ENCODE peak calls at places on chromosomes 7 and 10, in eight cellular contexts. A, W, C, Z, G, X, U and K are unnamed samples.

GRCh38 chr10:36802523-36803153 is 322.8 kb upstream of the ANKRD30A start:
- DNase-seq in A (no peak), W (peak; percentile 24), C (no peak), Z (no peak), G (peak; percentile 25), X (no peak), U (no peak), K (no peak)

GRCh38 chr10:60733189-60733815 is 45.0 kb upstream of the CDK1 start:
- DNase-seq in A (peak; percentile 88), W (peak; percentile 25), C (peak; percentile 58), Z (peak; percentile 65), G (no peak), X (peak; percentile 74), U (peak; percentile 30), K (peak; percentile 19)

GRCh38 chr10:27714349-27714748 is 31.3 kb downstream of the MKX start:
- DNase-seq in A (no peak), W (no peak), C (no peak), Z (no peak), G (no peak), X (no peak), U (no peak), K (no peak)

GRCh38 chr10:122190553-122190952 is 80.5 kb upstream of the BTBD16 start:
- DNase-seq in A (no peak), W (no peak), C (no peak), Z (no peak), G (peak; percentile 43), X (no peak), U (no peak), K (no peak)

GRCh38 chr10:119734396-119735332 is 8.8 kb downstream of the INPP5F start:
- DNase-seq in A (no peak), W (peak; percentile 33), C (no peak), Z (no peak), G (no peak), X (no peak), U (no peak), K (no peak)

GRCh38 chr7:38628630-38629385 is 2.4 kb downstream of the AMPH start:
- DNase-seq in A (no peak), W (peak; percentile 42), C (no peak), Z (no peak), G (peak; percentile 2), X (no peak), U (no peak), K (no peak)

GRCh38 chr10:63494951-63495350 is 26.2 kb upstream of the REEP3 start:
- DNase-seq in A (no peak), W (no peak), C (no peak), Z (no peak), G (no peak), X (no peak), U (no peak), K (no peak)

GRCh38 chr7:75879771-75880184 is 944 bp downstream of the RHBDD2 start:
- DNase-seq in A (no peak), W (peak; percentile 54), C (no peak), Z (no peak), G (no peak), X (no peak), U (no peak), K (peak; percentile 43)

GRCh38 chr10:57094083-57094482 is 733.0 kb upstream of the ZWINT start:
- DNase-seq in A (no peak), W (no peak), C (no peak), Z (no peak), G (no peak), X (no peak), U (no peak), K (no peak)

GRCh38 chr7:133021196-133021595 is 60.7 kb downstream of the CHCHD3 start:
- DNase-seq in A (no peak), W (peak; percentile 31), C (no peak), Z (no peak), G (no peak), X (no peak), U (no peak), K (no peak)

GRCh38 chr10:122276611-122277205 is 5.6 kb downstream of the BTBD16 start:
- DNase-seq in A (peak; percentile 6), W (peak; percentile 56), C (no peak), Z (no peak), G (no peak), X (no peak), U (no peak), K (no peak)

GRCh38 chr7:37097276-37097675 is 351.4 kb downstream of the ELMO1 start:
- DNase-seq in A (no peak), W (no peak), C (no peak), Z (no peak), G (no peak), X (no peak), U (no peak), K (no peak)

GRCh38 chr7:45088821-45089313 is at the start of gene NACAD:
- DNase-seq in A (peak; percentile 67), W (peak; percentile 25), C (no peak), Z (peak; percentile 83), G (no peak), X (peak; percentile 52), U (peak; percentile 27), K (peak; percentile 31)

GRCh38 chr7:72386152-72386551 is 26.0 kb downstream of the CALN1 start:
- DNase-seq in A (no peak), W (no peak), C (no peak), Z (no peak), G (no peak), X (no peak), U (no peak), K (no peak)

GRCh38 chr7:140196361-140197217 is 19.8 kb upstream of the KDM7A start:
- DNase-seq in A (no peak), W (peak; percentile 91), C (no peak), Z (no peak), G (no peak), X (no peak), U (no peak), K (no peak)

GRCh38 chr7:1856161-1856965 is 186.3 kb downstream of the ELFN1 start:
- DNase-seq in A (peak; percentile 35), W (no peak), C (no peak), Z (no peak), G (no peak), X (no peak), U (no peak), K (no peak)

GRCh38 chr7:18978108-18978495 is 139.3 kb downstream of the TWIST1 start:
- DNase-seq in A (no peak), W (peak; percentile 92), C (no peak), Z (no peak), G (peak; percentile 88), X (no peak), U (no peak), K (no peak)

GRCh38 chr7:46932656-46933424 is 649.1 kb downstream of the TNS3 start:
- DNase-seq in A (no peak), W (peak; percentile 98), C (no peak), Z (no peak), G (peak; percentile 61), X (no peak), U (no peak), K (no peak)

GRCh38 chr10:87500646-87501048 is 4.0 kb upstream of the MINPP1 start:
- DNase-seq in A (no peak), W (peak; percentile 67), C (no peak), Z (no peak), G (no peak), X (no peak), U (no peak), K (no peak)

GRCh38 chr10:7409045-7409731 is 1.6 kb downstream of the SFMBT2 start:
- DNase-seq in A (no peak), W (peak; percentile 7), C (peak; percentile 51), Z (peak; percentile 55), G (no peak), X (no peak), U (peak; percentile 12), K (peak; percentile 85)

GRCh38 chr10:113126506-113127192 is 176.6 kb downstream of the TCF7L2 start:
- DNase-seq in A (peak; percentile 91), W (peak; percentile 84), C (peak; percentile 30), Z (peak; percentile 78), G (no peak), X (peak; percentile 71), U (peak; percentile 51), K (peak; percentile 64)

GRCh38 chr7:131015131-131015954 is 281.3 kb upstream of the KLF14 start:
- DNase-seq in A (no peak), W (peak; percentile 76), C (no peak), Z (no peak), G (peak; percentile 85), X (no peak), U (no peak), K (no peak)

GRCh38 chr10:69335063-69335587 is 56.8 kb downstream of the HK1 start:
- DNase-seq in A (no peak), W (peak; percentile 86), C (no peak), Z (peak; percentile 63), G (no peak), X (no peak), U (no peak), K (peak; percentile 54)

GRCh38 chr10:21904930-21905329 is 98.6 kb downstream of the DNAJC1 start:
- DNase-seq in A (no peak), W (no peak), C (no peak), Z (no peak), G (no peak), X (no peak), U (no peak), K (no peak)

GRCh38 chr7:96202102-96202501 is 119.8 kb downstream of the SLC25A13 start:
- DNase-seq in A (no peak), W (no peak), C (no peak), Z (no peak), G (no peak), X (no peak), U (no peak), K (no peak)
- TF ChIP-seq CTCF in A (no peak), W (no peak), C (no peak), Z (no peak), G (no peak), X (no peak), U (no peak), K (no peak)

DNA sequence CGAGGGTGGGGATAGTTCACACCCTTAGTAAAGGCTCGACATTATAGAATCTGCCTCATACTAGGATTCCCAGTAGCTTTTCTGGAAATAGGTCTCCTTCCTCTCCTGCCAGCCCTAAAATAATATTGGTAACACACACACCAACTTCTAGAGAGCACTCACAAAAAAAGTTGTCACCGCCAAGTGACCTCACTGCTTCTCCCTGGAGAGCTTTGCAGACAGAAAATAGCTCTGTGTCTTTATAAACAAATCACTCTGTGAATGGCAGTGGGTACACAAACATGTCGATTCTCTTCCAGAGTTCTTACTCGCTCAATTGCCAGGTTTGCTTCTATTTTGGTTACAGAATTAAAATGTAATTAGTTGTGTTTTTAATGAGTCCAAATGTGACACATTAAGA is 649.2 kb upstream of the C7orf33 start:
- DNase-seq in A (no peak), W (no peak), C (no peak), Z (no peak), G (no peak), X (no peak), U (no peak), K (no peak)
- TF ChIP-seq CTCF in A (no peak), W (no peak), C (no peak), Z (no peak), G (no peak), X (no peak), U (no peak), K (no peak)

GRCh38 chr7:151601521-151602305 is 82.0 kb upstream of the RHEB start:
- DNase-seq in A (no peak), W (peak; percentile 19), C (no peak), Z (no peak), G (no peak), X (no peak), U (no peak), K (no peak)
- TF ChIP-seq CTCF in A (no peak), W (no peak), C (no peak), Z (no peak), G (no peak), X (no peak), U (no peak), K (no peak)

GRCh38 chr10:129530486-129531065 is 63.5 kb downstream of the MGMT start:
- DNase-seq in A (peak; percentile 43), W (no peak), C (no peak), Z (no peak), G (no peak), X (no peak), U (no peak), K (no peak)
- TF ChIP-seq CTCF in A (no peak), W (no peak), C (no peak), Z (no peak), G (no peak), X (no peak), U (no peak), K (no peak)